ENCODE peak calls at places on chromosome 12, in eight cellular contexts. N is cardiac fibroblast; S is activated CD4-positive, alpha-beta T cell treated with anti-CD3 and anti-CD28 coated beads for 1 hour; W is NCI-H1436; M is iris pigment epithelial cell; L is lower leg skin; V is RPMI7951; E is Peyer's patch. K is an unnamed sample.

GRCh38 chr12:113788020-113788856 is 177.9 kb downstream of the RBM19 start:
- DNase-seq in S (no peak), W (no peak), V (peak), M (peak), L (no peak), E (no peak), N (peak), K (no peak)

GRCh38 chr12:53701518-53702264 is 25.6 kb downstream of the CALCOCO1 start:
- DNase-seq in S (peak), N (peak), L (peak), W (peak), E (peak), M (peak), V (peak), K (peak)

GRCh38 chr12:26719852-26720251 is 113.1 kb downstream of the ITPR2 start:
- DNase-seq in W (no peak), N (peak), E (no peak), M (no peak), S (no peak), L (no peak), V (no peak), K (no peak)

GRCh38 chr12:89939468-89940215 is 231.0 kb upstream of the ATP2B1 start:
- DNase-seq in V (no peak), L (no peak), N (peak), E (no peak), S (no peak), M (peak), W (no peak), K (no peak)

GRCh38 chr12:130157998-130158774 is 4.1 kb upstream of the FZD10 start:
- DNase-seq in E (no peak), S (no peak), N (no peak), L (no peak), W (no peak), V (no peak), M (no peak), K (no peak)

GRCh38 chr12:12613334-12613733 is 1.7 kb downstream of the CREBL2 start:
- DNase-seq in M (no peak), N (peak), E (no peak), S (no peak), V (peak), W (no peak), L (no peak), K (no peak)

GRCh38 chr12:132154341-132154761 is 10.1 kb downstream of the NOC4L start:
- DNase-seq in N (no peak), W (no peak), L (no peak), S (no peak), V (no peak), M (no peak), E (no peak), K (no peak)

GRCh38 chr12:1103632-1104031 is 112.6 kb downstream of the ERC1 start:
- DNase-seq in L (no peak), V (no peak), E (no peak), M (no peak), W (no peak), N (peak), S (no peak), K (no peak)

GRCh38 chr12:25694072-25694471 is 141.0 kb upstream of the LMNTD1 start:
- DNase-seq in V (peak), N (peak), W (no peak), E (no peak), M (peak), S (no peak), L (no peak), K (no peak)

GRCh38 chr12:94988471-94988870 is 15.0 kb downstream of the NDUFA12 start:
- DNase-seq in N (no peak), E (no peak), M (peak), V (no peak), W (no peak), L (no peak), S (no peak), K (no peak)

GRCh38 chr12:69027411-69027811 is 94.4 kb upstream of the CPM start:
- DNase-seq in E (no peak), W (no peak), L (no peak), M (peak), N (peak), S (no peak), V (peak), K (no peak)

GRCh38 chr12:32367381-32367780 is 32.0 kb upstream of the FGD4 start:
- DNase-seq in N (no peak), S (no peak), L (no peak), W (no peak), E (no peak), V (no peak), M (no peak), K (no peak)

GRCh38 chr12:5447329-5447728 is 15.4 kb downstream of the NTF3 start:
- DNase-seq in N (no peak), S (no peak), L (no peak), V (no peak), M (no peak), E (no peak), W (no peak), K (no peak)